ENCODE peak calls at places on chromosomes 2 and 18, in five cellular contexts. Z is fibroblast of the conjunctiva, G is NAMALWA, J is uterus, I is astrocyte of the cerebellum. T is an unnamed sample.
A peak's percentile ranks its signal among the peaks of the same experiment; 100 is the strongest.

GRCh38 chr2:202353430-202353829 is 22.7 kb upstream of the BMPR2 start:
- DNase-seq in G (no peak), I (no peak), Z (no peak), J (no peak), T (no peak)

GRCh38 chr2:238381341-238382130 is 45.2 kb upstream of the ASB1 start:
- DNase-seq in J (no peak), I (no peak), Z (no peak), G (no peak), T (no peak)

GRCh38 chr2:67846341-67847070 is 216.3 kb downstream of the C1D start:
- DNase-seq in I (peak; percentile 99), J (peak; percentile 92), Z (peak; percentile 83), G (peak; percentile 77), T (peak; percentile 81)

GRCh38 chr2:168685619-168686453 is 116.6 kb upstream of the NOSTRIN start:
- DNase-seq in Z (no peak), I (no peak), G (no peak), J (no peak), T (no peak)

GRCh38 chr2:20675701-20676352 is 8.9 kb downstream of the GDF7 start:
- DNase-seq in Z (no peak), G (peak; percentile 50), I (no peak), J (no peak), T (no peak)

GRCh38 chr2:215454519-215454918 is 18.7 kb upstream of the FN1 start:
- DNase-seq in Z (no peak), G (peak; percentile 48), I (no peak), J (no peak), T (no peak)

GRCh38 chr18:63366991-63367240 is at the start of gene KDSR:
- DNase-seq in Z (no peak), J (no peak), G (no peak), I (no peak), T (no peak)

GRCh38 chr2:140274891-140275290 is 1494.7 kb upstream of the NXPH2 start:
- DNase-seq in Z (no peak), I (no peak), G (no peak), J (no peak), T (no peak)

GRCh38 chr2:209095432-209095831 is 328.4 kb upstream of the MAP2 start:
- DNase-seq in G (no peak), J (no peak), I (no peak), Z (no peak), T (no peak)

GRCh38 chr18:24368749-24369148 is 28.9 kb downstream of the OSBPL1A start:
- DNase-seq in J (no peak), G (no peak), I (no peak), Z (no peak), T (no peak)

GRCh38 chr2:42064417-42064942 is 16.7 kb downstream of the PKDCC start:
- DNase-seq in J (no peak), Z (no peak), G (no peak), I (no peak), T (no peak)

GRCh38 chr18:58221060-58221725 is 177.2 kb downstream of the NEDD4L start:
- DNase-seq in I (peak; percentile 72), Z (peak; percentile 30), J (no peak), G (no peak), T (no peak)

GRCh38 chr2:175373001-175373727 is 191.7 kb upstream of the ATP5MC3 start:
- DNase-seq in I (peak; percentile 4), G (no peak), J (no peak), Z (no peak), T (no peak)

GRCh38 chr2:233117811-233118480 is 57.8 kb downstream of the INPP5D start:
- DNase-seq in I (no peak), J (no peak), G (no peak), Z (no peak), T (no peak)

GRCh38 chr2:17539993-17540812 is at the start of gene VSNL1:
- DNase-seq in J (peak; percentile 83), G (peak; percentile 40), Z (peak; percentile 63), I (peak; percentile 93), T (peak; percentile 63)

GRCh38 chr18:7221424-7222155 is 9.3 kb upstream of the LRRC30 start:
- DNase-seq in G (peak; percentile 50), I (peak; percentile 54), Z (peak; percentile 65), J (no peak), T (peak; percentile 55)

GRCh38 chr2:216944733-216945132 is 84.9 kb upstream of the TNP1 start:
- DNase-seq in G (no peak), I (no peak), J (no peak), Z (no peak), T (no peak)

GRCh38 chr18:67516432-67517223 is at the start of gene DSEL:
- DNase-seq in Z (peak; percentile 91), J (peak; percentile 99), G (peak; percentile 52), I (peak; percentile 87), T (peak; percentile 98)

GRCh38 chr2:96164459-96165184 is 19.4 kb upstream of the DUSP2 start:
- DNase-seq in I (no peak), Z (no peak), J (no peak), G (peak; percentile 85), T (no peak)

GRCh38 chr2:45653125-45653524 is 1.6 kb downstream of the PRKCE start:
- DNase-seq in Z (no peak), I (no peak), G (no peak), J (no peak), T (no peak)

GRCh38 chr2:145431181-145431951 is 911.4 kb upstream of the ZEB2 start:
- DNase-seq in Z (no peak), I (no peak), G (no peak), J (no peak), T (no peak)

GRCh38 chr2:40488101-40488598 is 36.3 kb upstream of the SLC8A1 start:
- DNase-seq in I (no peak), Z (peak; percentile 26), G (peak; percentile 50), J (no peak), T (no peak)

GRCh38 chr2:230441188-230441897 is 25.3 kb downstream of the SP100 start:
- DNase-seq in J (no peak), G (no peak), I (no peak), Z (peak; percentile 76), T (no peak)

GRCh38 chr18:34707670-34708069 is 2.4 kb upstream of the DTNA start:
- DNase-seq in J (peak; percentile 68), I (peak; percentile 93), G (no peak), Z (peak; percentile 83), T (no peak)

GRCh38 chr2:241865957-241866858 is 3.3 kb upstream of the RTP5 start:
- DNase-seq in I (no peak), G (peak; percentile 33), Z (no peak), J (no peak), T (peak; percentile 46)

GRCh38 chr18:27073404-27073830 is 111.7 kb downstream of the CHST9 start:
- DNase-seq in Z (no peak), I (no peak), J (no peak), G (peak; percentile 85), T (no peak)

GRCh38 chr2:241811209-241811951 is 2.4 kb downstream of the NEU4 start:
- DNase-seq in I (no peak), Z (no peak), J (peak; percentile 16), G (no peak), T (peak; percentile 31)

GRCh38 chr2:120398051-120398960 is 52.4 kb downstream of the INHBB start:
- DNase-seq in I (no peak), G (no peak), J (no peak), Z (peak; percentile 5), T (peak; percentile 39)

GRCh38 chr2:79982445-79982844 is 322.1 kb downstream of the LRRTM1 start:
- DNase-seq in I (no peak), J (no peak), Z (no peak), G (peak; percentile 48), T (no peak)

GRCh38 chr2:15223887-15224286 is 337.2 kb downstream of the NBAS start:
- DNase-seq in J (no peak), I (peak; percentile 44), Z (peak; percentile 31), G (no peak), T (no peak)

GRCh38 chr2:37809525-37809924 is 115.6 kb upstream of the RMDN2 start:
- DNase-seq in I (peak; percentile 32), J (peak; percentile 44), Z (peak; percentile 38), G (peak; percentile 31), T (no peak)

GRCh38 chr2:65465124-65465523 is 32.7 kb upstream of the SPRED2 start:
- DNase-seq in I (no peak), G (no peak), J (no peak), Z (no peak), T (no peak)

GRCh38 chr2:238561230-238561629 is 134.5 kb downstream of the ASB1 start:
- DNase-seq in J (no peak), Z (no peak), I (no peak), G (no peak), T (no peak)

GRCh38 chr2:54550523-54550922 is 94.4 kb downstream of the SPTBN1 start:
- DNase-seq in G (no peak), J (no peak), Z (no peak), I (no peak), T (no peak)